ENCODE peak calls at places on chromosomes 13 and 19, in four cellular contexts. One of them, this sample, is unnamed.

GRCh38 chr19:42255766-42256750 is 1.1 kb upstream of the ERF start:
- DNase-seq in MM.1S: peak
- DNase-seq in GM23338: peak
- DNase-seq in pancreas: peak
- DNase-seq in this sample: peak

GRCh38 chr13:95784891-95785290 is 108.0 kb downstream of the DNAJC3 start:
- DNase-seq in pancreas: no peak
- DNase-seq in GM23338: no peak
- DNase-seq in MM.1S: no peak
- DNase-seq in this sample: no peak

GRCh38 chr19:30556230-30556711 is 184.1 kb downstream of the ZNF536 start:
- DNase-seq in pancreas: no peak
- DNase-seq in GM23338: peak
- DNase-seq in MM.1S: no peak
- DNase-seq in this sample: no peak

GRCh38 chr19:2845107-2845506 is 3.8 kb downstream of the ZNF555 start:
- DNase-seq in GM23338: no peak
- DNase-seq in pancreas: no peak
- DNase-seq in MM.1S: no peak
- DNase-seq in this sample: no peak

GRCh38 chr19:18122860-18123795 is 25.6 kb downstream of the MAST3 start:
- DNase-seq in GM23338: no peak
- DNase-seq in MM.1S: no peak
- DNase-seq in pancreas: no peak
- DNase-seq in this sample: no peak

GRCh38 chr13:113209336-113209879 is at the start of gene CUL4A:
- DNase-seq in MM.1S: peak
- DNase-seq in pancreas: peak
- DNase-seq in GM23338: peak
- DNase-seq in this sample: peak

GRCh38 chr19:57812201-57812600 is 2.5 kb downstream of the ZNF552 start:
- DNase-seq in GM23338: no peak
- DNase-seq in MM.1S: no peak
- DNase-seq in pancreas: no peak
- DNase-seq in this sample: no peak

GRCh38 chr13:96671073-96671472 is 323.2 kb downstream of the OXGR1 start:
- DNase-seq in pancreas: no peak
- DNase-seq in GM23338: no peak
- DNase-seq in MM.1S: no peak
- DNase-seq in this sample: no peak

GRCh38 chr19:2330632-2331284 is 2.3 kb downstream of the SPPL2B start:
- DNase-seq in MM.1S: no peak
- DNase-seq in GM23338: no peak
- DNase-seq in pancreas: peak
- DNase-seq in this sample: no peak

GRCh38 chr19:19538077-19538764 is at the start of gene CILP2:
- DNase-seq in GM23338: peak
- DNase-seq in pancreas: peak
- DNase-seq in MM.1S: no peak
- DNase-seq in this sample: no peak

GRCh38 chr19:29840066-29840950 is 28.5 kb downstream of the CCNE1 start:
- DNase-seq in pancreas: no peak
- DNase-seq in MM.1S: no peak
- DNase-seq in GM23338: no peak
- DNase-seq in this sample: no peak

GRCh38 chr19:5826531-5827341 is 12.8 kb downstream of the FUT6 start:
- DNase-seq in MM.1S: peak
- DNase-seq in GM23338: peak
- DNase-seq in pancreas: peak
- DNase-seq in this sample: peak

GRCh38 chr13:45989607-45990006 is 62.9 kb downstream of the ZC3H13 start:
- DNase-seq in GM23338: no peak
- DNase-seq in MM.1S: no peak
- DNase-seq in pancreas: no peak
- DNase-seq in this sample: no peak

GRCh38 chr13:37617162-37617561 is 18.6 kb upstream of the POSTN start:
- DNase-seq in pancreas: no peak
- DNase-seq in GM23338: peak
- DNase-seq in MM.1S: no peak
- DNase-seq in this sample: no peak

GRCh38 chr19:42275517-42275916 is 6.5 kb downstream of the CIC start:
- DNase-seq in GM23338: no peak
- DNase-seq in pancreas: no peak
- DNase-seq in MM.1S: peak
- DNase-seq in this sample: no peak

GRCh38 chr19:44757735-44758505 is 9.4 kb downstream of the BCL3 start:
- DNase-seq in MM.1S: no peak
- DNase-seq in pancreas: peak
- DNase-seq in GM23338: peak
- DNase-seq in this sample: peak

GRCh38 chr13:112069063-112069726 is 2.2 kb downstream of the SOX1 start:
- DNase-seq in pancreas: no peak
- DNase-seq in GM23338: no peak
- DNase-seq in MM.1S: no peak
- DNase-seq in this sample: no peak

GRCh38 chr13:44474122-44474910 is 100.7 kb downstream of the SERP2 start:
- DNase-seq in MM.1S: no peak
- DNase-seq in pancreas: no peak
- DNase-seq in GM23338: peak
- DNase-seq in this sample: no peak

GRCh38 chr19:1503089-1503924 is 9.5 kb downstream of the ADAMTSL5 start:
- DNase-seq in pancreas: peak
- DNase-seq in GM23338: peak
- DNase-seq in MM.1S: peak
- DNase-seq in this sample: no peak

GRCh38 chr13:28301839-28302238 is 163.5 kb downstream of the PAN3 start:
- DNase-seq in GM23338: peak
- DNase-seq in MM.1S: no peak
- DNase-seq in pancreas: no peak
- DNase-seq in this sample: no peak

GRCh38 chr13:43132228-43132627 is 108.8 kb downstream of the DNAJC15 start:
- DNase-seq in GM23338: peak
- DNase-seq in pancreas: peak
- DNase-seq in MM.1S: no peak
- DNase-seq in this sample: peak
- TF ChIP-seq CTCF in GM23338: peak
- TF ChIP-seq CTCF in pancreas: no peak
- TF ChIP-seq CTCF in MM.1S: no peak
- TF ChIP-seq CTCF in this sample: peak

GRCh38 chr13:109785141-109785891 is 1.1 kb downstream of the IRS2 start:
- DNase-seq in MM.1S: no peak
- DNase-seq in pancreas: peak
- DNase-seq in GM23338: peak
- DNase-seq in this sample: peak
- H3K4me3 ChIP-seq in MM.1S: peak
- H3K4me3 ChIP-seq in pancreas: peak
- H3K4me3 ChIP-seq in GM23338: peak
- H3K4me3 ChIP-seq in this sample: peak

GRCh38 chr19:8595651-8596050 is 14.9 kb downstream of the ADAMTS10 start:
- DNase-seq in pancreas: no peak
- DNase-seq in GM23338: no peak
- DNase-seq in MM.1S: no peak
- DNase-seq in this sample: no peak
- H3K27ac ChIP-seq in pancreas: no peak
- H3K27ac ChIP-seq in GM23338: no peak
- H3K27ac ChIP-seq in MM.1S: no peak
- H3K27ac ChIP-seq in this sample: no peak

DNA sequence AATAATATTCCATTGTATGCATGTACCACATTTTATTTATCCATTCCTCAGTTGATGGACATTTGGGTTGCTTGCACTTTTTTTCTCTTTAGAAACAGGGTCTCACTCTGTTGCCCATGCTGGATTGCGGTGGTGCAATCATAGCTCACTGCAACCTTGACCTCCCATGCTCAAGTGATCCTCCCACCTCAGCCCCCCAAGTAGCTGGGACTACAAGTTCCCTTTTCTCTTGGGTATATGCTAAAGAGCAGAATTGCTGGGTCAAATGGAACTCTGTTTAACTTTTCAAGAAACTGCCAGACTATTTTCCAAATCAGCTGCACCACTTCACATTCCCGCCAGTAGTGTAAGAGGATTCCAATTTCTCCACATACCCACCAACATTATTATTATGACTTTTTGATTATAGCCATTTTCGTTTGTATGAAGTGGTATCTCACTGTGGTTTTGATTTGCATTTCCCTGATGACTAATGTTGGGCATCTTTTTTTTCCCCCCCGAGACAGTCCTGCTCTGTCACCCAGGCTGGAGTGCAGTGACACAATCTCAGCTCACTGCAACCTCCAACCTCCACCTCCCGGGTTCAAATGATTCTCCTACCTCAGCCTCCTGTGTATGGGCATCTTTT is 7.6 kb upstream of the IPO5 start:
- DNase-seq in MM.1S: no peak
- DNase-seq in pancreas: no peak
- DNase-seq in GM23338: no peak
- DNase-seq in this sample: no peak
- TF ChIP-seq CTCF in MM.1S: no peak
- TF ChIP-seq CTCF in pancreas: no peak
- TF ChIP-seq CTCF in GM23338: no peak
- TF ChIP-seq CTCF in this sample: no peak

GRCh38 chr19:48646912-48647216 is 877 bp upstream of the CA11 start:
- DNase-seq in GM23338: no peak
- DNase-seq in pancreas: no peak
- DNase-seq in MM.1S: no peak
- DNase-seq in this sample: no peak
- H3K4me3 ChIP-seq in GM23338: peak
- H3K4me3 ChIP-seq in pancreas: no peak
- H3K4me3 ChIP-seq in MM.1S: no peak
- H3K4me3 ChIP-seq in this sample: no peak

GRCh38 chr13:110419946-110420345 is 112.9 kb downstream of the COL4A2 start:
- DNase-seq in GM23338: no peak
- DNase-seq in pancreas: no peak
- DNase-seq in MM.1S: no peak
- DNase-seq in this sample: peak
- H3K27ac ChIP-seq in GM23338: no peak
- H3K27ac ChIP-seq in pancreas: no peak
- H3K27ac ChIP-seq in MM.1S: no peak
- H3K27ac ChIP-seq in this sample: peak

GRCh38 chr19:40928859-40929258 is 46.8 kb upstream of the CYP2A7 start:
- DNase-seq in GM23338: no peak
- DNase-seq in pancreas: no peak
- DNase-seq in MM.1S: no peak
- DNase-seq in this sample: no peak

GRCh38 chr19:40936755-40937154 is 54.3 kb upstream of the CYP2B6 start:
- DNase-seq in GM23338: no peak
- DNase-seq in MM.1S: no peak
- DNase-seq in pancreas: no peak
- DNase-seq in this sample: no peak

GRCh38 chr19:40927567-40927966 is 45.5 kb upstream of the CYP2A7 start:
- DNase-seq in MM.1S: no peak
- DNase-seq in pancreas: no peak
- DNase-seq in GM23338: no peak
- DNase-seq in this sample: no peak

GRCh38 chr19:40932008-40932959 is 50.3 kb upstream of the CYP2A7 start:
- DNase-seq in MM.1S: no peak
- DNase-seq in GM23338: no peak
- DNase-seq in pancreas: no peak
- DNase-seq in this sample: no peak

DNA sequence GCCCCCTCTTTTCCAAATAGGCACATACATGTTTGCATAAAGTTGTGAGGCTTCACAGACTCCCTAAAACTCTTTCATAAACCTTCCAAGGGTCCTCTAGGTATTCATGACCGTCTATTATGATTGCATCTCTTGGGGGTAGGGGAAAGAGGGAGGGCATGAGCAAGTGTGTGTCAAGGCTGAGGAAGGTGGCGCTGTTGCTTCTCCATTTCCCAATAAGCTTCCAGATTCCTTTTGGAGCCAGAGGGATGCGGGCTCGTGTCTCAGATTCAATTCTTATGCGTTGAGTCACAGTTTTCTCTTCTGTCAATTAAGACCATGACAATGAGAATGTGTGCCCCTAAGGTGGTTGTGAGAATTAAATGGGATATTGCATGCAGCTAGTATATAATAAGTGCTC is 51.0 kb upstream of the CYP2A7 start:
- DNase-seq in GM23338: peak
- DNase-seq in pancreas: no peak
- DNase-seq in MM.1S: no peak
- DNase-seq in this sample: no peak
- TF ChIP-seq CTCF in GM23338: peak
- TF ChIP-seq CTCF in pancreas: no peak
- TF ChIP-seq CTCF in MM.1S: no peak
- TF ChIP-seq CTCF in this sample: no peak

DNA sequence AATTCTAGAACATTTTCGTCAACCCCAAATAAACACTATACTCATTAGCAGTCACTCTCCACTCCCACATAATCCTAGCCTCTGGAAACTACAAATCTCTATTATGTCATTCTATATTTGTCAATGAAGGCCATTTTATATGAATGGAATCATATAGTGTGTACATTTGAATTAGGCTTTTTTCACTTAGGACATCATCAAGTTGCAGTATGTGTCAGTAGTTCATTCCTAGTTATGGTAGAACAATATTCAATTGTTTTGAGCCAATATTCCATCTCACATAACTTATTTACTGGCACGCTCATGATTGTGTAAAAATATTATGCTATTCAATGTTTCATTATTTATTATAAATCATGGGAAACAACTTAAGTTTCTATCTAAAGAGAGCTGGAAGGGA is 1610.4 kb upstream of the MIR17HG start:
- DNase-seq in GM23338: no peak
- DNase-seq in pancreas: no peak
- DNase-seq in MM.1S: no peak
- DNase-seq in this sample: no peak
- H3K4me3 ChIP-seq in GM23338: no peak
- H3K4me3 ChIP-seq in pancreas: no peak
- H3K4me3 ChIP-seq in MM.1S: no peak
- H3K4me3 ChIP-seq in this sample: no peak